ENCODE peak calls at places on chromosomes 11 and 22, in six cellular contexts. K is adrenal gland, X is IMR-90, A is endothelial cell of umbilical vein, N is prostate gland, M is stomach. J is an unnamed sample. For H3K4me1 and H3K27me3, the result is how much of the 10 kb centered on the place peaks cover.

GRCh38 chr11:111697910-111698309 is 68.3 kb downstream of the PPP2R1B start:
- DNase-seq in K (no peak), X (no peak), A (no peak), N (no peak), M (no peak), J (no peak)

GRCh38 chr11:58059011-58059358 is 28.2 kb downstream of the OR6Q1 start:
- DNase-seq in K (no peak), X (peak), A (peak), N (no peak), M (no peak), J (no peak)

GRCh38 chr11:27863637-27864036 is 163.4 kb upstream of the BDNF start:
- DNase-seq in K (no peak), X (no peak), A (no peak), N (no peak), M (no peak), J (no peak)

GRCh38 chr11:79309402-79309801 is 131.4 kb downstream of the TENM4 start:
- DNase-seq in K (no peak), X (peak), A (no peak), N (peak), M (no peak), J (no peak)

GRCh38 chr11:117421041-117421440 is 93.4 kb downstream of the CEP164 start:
- DNase-seq in K (no peak), X (no peak), A (no peak), N (no peak), M (peak), J (no peak)

GRCh38 chr11:99370557-99371200 is 349.9 kb downstream of the CNTN5 start:
- DNase-seq in K (peak), X (peak), A (no peak), N (no peak), M (no peak), J (peak)

GRCh38 chr11:61717286-61718033 is 35.0 kb upstream of the MYRF start:
- DNase-seq in K (no peak), X (no peak), A (no peak), N (no peak), M (no peak), J (no peak)

GRCh38 chr11:47412152-47412746 is 3.9 kb downstream of the SLC39A13 start:
- DNase-seq in K (peak), X (peak), A (no peak), N (no peak), M (peak), J (peak)

GRCh38 chr11:61814242-61814957 is 2.4 kb downstream of the FADS1 start:
- DNase-seq in K (peak), X (no peak), A (no peak), N (no peak), M (no peak), J (peak)

GRCh38 chr11:62373464-62374110 is 36.3 kb downstream of the ASRGL1 start:
- DNase-seq in K (no peak), X (no peak), A (no peak), N (no peak), M (no peak), J (no peak)

GRCh38 chr11:69837791-69838190 is 18.6 kb upstream of the FGF3 start:
- DNase-seq in K (no peak), X (no peak), A (no peak), N (no peak), M (no peak), J (no peak)

GRCh38 chr11:45288395-45288794 is 2.3 kb upstream of the SYT13 start:
- DNase-seq in K (no peak), X (no peak), A (no peak), N (no peak), M (no peak), J (no peak)

GRCh38 chr11:118251858-118252652 is at the start of gene MPZL3:
- DNase-seq in K (peak), X (peak), A (peak), N (peak), M (peak), J (peak)

GRCh38 chr11:786235-787083 is 3.4 kb downstream of the CEND1 start:
- DNase-seq in K (no peak), X (no peak), A (no peak), N (no peak), M (no peak), J (no peak)

GRCh38 chr22:24445481-24446290 is 18.3 kb downstream of the ADORA2A start:
- DNase-seq in K (peak), X (no peak), A (no peak), N (no peak), M (no peak), J (no peak)

GRCh38 chr11:33065445-33066178 is 26.2 kb downstream of the TCP11L1 start:
- DNase-seq in K (peak), X (peak), A (peak), N (peak), M (peak), J (peak)

GRCh38 chr11:17768547-17768946 is 34.0 kb downstream of the KCNC1 start:
- DNase-seq in K (no peak), X (no peak), A (no peak), N (no peak), M (no peak), J (no peak)

GRCh38 chr11:121711236-121711635 is 258.5 kb upstream of the SORL1-AS1 start:
- DNase-seq in K (no peak), X (peak), A (no peak), N (no peak), M (no peak), J (no peak)

GRCh38 chr11:827146-827860 is 416 bp upstream of the CRACR2B start:
- DNase-seq in K (no peak), X (no peak), A (no peak), N (no peak), M (peak), J (peak)

GRCh38 chr22:50016988-50017700 is 4.6 kb upstream of the IL17REL start:
- DNase-seq in K (no peak), X (no peak), A (no peak), N (no peak), M (peak), J (peak)

GRCh38 chr22:50201191-50202129 is 649 bp downstream of the SELENOO start:
- DNase-seq in K (no peak), X (no peak), A (no peak), N (no peak), M (peak), J (peak)

GRCh38 chr11:69598147-69598546 is 42.8 kb upstream of the CCND1 start:
- DNase-seq in K (no peak), X (no peak), A (peak), N (no peak), M (no peak), J (no peak)

GRCh38 chr11:133922078-133922870 is 34.5 kb downstream of the IGSF9B start:
- DNase-seq in K (no peak), X (no peak), A (no peak), N (no peak), M (no peak), J (no peak)

GRCh38 chr22:30206964-30207363 is 39.6 kb downstream of the LIF start:
- DNase-seq in K (peak), X (peak), A (peak), N (no peak), M (peak), J (peak)

GRCh38 chr22:35452351-35452781 is 52.4 kb downstream of the MCM5 start:
- DNase-seq in K (no peak), X (no peak), A (no peak), N (peak), M (peak), J (peak)

GRCh38 chr11:20197881-20198280 is 37.6 kb upstream of the DBX1 start:
- DNase-seq in K (no peak), X (no peak), A (no peak), N (no peak), M (no peak), J (no peak)

GRCh38 chr11:17431139-17431538 is 42.7 kb upstream of the KCNJ11 start:
- DNase-seq in K (no peak), X (no peak), A (no peak), N (no peak), M (no peak), J (no peak)

GRCh38 chr11:26949846-26950245 is 44.1 kb upstream of the FIBIN start:
- DNase-seq in K (no peak), X (peak), A (no peak), N (no peak), M (no peak), J (no peak)

GRCh38 chr11:117905524-117905923 is 23.7 kb downstream of the TMPRSS13 start:
- DNase-seq in K (no peak), X (no peak), A (no peak), N (no peak), M (no peak), J (no peak)

DNA sequence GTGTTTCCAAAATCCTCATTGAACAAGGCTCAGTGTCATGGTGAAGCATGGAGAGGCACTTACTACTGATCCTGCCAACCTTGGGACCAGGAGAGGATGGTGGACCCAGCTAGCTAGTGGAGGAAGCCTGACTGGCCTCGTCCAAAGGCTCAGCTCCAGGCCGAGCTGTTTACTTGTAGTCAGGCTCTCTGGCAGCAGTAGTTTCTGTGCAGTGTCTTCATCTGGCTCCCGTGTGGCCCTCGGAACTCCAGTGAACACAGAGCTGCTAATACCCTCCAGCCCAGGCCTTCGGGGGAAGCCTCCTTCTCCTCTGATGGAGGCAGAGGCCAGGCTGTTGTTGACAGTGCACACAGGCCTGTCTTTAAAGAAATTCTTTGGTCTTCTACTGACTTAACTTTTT is 18.6 kb downstream of the PPFIBP2 start:
- DNase-seq in K (no peak), X (no peak), A (no peak), N (no peak), M (no peak), J (no peak)
- H3K4me1 ChIP-seq in K (under half), X (under half), A (under half), N (under half), M (under half), J (under half)

DNA sequence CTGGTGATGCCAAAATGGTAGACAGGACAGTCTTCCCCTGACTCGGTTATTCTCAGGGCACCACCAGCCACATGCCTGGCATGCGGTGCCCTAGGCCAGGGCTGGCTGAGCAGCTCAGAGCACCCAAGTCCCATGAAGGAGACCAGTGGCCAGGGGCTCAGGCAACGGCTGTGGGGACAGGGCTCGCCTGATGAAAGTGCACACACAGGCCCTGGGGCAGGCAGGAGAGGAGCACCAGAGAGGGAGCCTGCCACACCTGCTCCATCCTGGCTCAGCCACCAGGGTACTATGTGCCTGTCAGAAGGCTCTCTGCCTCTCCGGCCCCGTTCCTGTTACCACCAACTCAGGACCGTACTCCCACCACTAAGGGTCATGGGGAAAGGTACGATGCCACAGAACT is 12.1 kb downstream of the ELFN2 start:
- DNase-seq in K (no peak), X (no peak), A (no peak), N (no peak), M (no peak), J (no peak)
- H3K27me3 ChIP-seq in K (under half), X (under half), A (under half), N (under half), M (under half), J (under half)

DNA sequence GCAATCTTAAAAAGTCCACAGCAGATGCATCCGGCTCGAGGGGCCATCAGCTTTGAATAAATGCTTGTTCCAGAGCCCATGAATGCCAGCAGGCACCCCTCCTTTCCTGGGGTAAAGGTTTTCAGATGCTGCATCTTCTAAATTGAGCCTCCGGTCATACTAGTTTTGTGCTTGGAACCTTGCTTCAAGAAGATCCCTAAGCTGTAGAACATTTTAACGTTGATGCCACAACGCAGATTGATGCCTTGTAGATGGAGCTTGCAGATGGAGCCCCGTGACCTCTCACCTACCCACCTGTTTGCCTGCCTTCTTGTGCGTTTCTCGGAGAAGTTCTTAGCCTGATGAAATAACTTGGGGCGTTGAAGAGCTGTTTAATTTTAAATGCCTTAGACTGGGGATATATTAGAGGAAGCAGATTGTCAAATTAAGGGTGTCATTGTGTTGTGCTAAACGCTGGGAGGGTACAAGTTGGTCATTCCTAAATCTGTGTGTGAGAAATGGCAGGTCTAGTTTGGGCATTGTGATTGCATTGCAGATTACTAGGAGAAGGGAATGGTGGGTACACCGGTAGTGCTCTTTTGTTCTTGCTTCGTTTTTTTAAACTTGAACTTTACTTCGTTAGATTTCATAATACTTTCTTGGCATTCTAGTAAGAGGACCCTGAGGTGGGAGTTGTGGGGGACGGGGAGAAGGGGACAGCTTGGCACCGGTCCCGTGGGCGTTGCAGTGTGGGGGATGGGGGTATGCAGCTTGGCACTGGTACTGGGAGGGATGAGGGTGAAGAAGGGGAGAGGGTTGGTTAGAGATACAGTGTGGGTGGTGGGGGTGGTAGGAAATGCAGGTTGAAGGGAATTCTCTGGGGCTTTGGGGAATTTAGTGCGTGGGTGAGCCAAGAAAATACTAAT is 1.9 kb downstream of the NEAT1 start:
- DNase-seq in K (peak), X (peak), A (peak), N (no peak), M (peak), J (peak)
- TF ChIP-seq POLR2A in K (no peak), X (peak), A (peak), N (peak), M (peak), J (no peak)

DNA sequence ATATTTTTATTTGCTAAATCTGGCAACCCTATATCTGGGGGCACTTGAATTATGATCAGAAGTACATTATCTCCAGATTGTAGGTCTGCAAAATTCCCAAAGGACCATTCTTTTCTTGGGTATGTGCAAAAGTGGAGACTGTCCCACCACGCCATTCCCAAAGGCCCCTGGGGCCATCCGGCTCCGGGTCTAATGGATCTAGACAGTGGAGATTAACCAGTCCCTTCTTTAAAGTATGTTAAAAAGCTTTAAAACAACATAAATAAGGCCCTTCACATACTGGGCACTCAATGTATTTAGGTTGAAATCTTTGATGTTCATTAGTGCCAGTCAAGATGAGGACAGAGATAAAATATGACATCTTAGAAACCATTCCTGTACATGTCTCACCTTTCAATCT is 124.1 kb downstream of the MAML2 start:
- DNase-seq in K (no peak), X (no peak), A (no peak), N (no peak), M (no peak), J (no peak)
- H3K4me1 ChIP-seq in K (under half), X (under half), A (under half), N (under half), M (under half), J (under half)

GRCh38 chr22:45001653-45002052 is 8.2 kb downstream of the PHF21B start:
- DNase-seq in K (no peak), X (no peak), A (no peak), N (no peak), M (no peak), J (no peak)
- H3K27me3 ChIP-seq in K (under half), X (under half), A (under half), N (under half), M (under half), J (under half)